ENCODE peak calls at places on chromosomes 16 and 17, in ten cellular contexts. S is IMR-90, G is lung, X is ascending aorta, Q is fibroblast of the aortic adventitia, N is progenitor cell of endocrine pancreas, B is AG10803, O is type B pancreatic cell, A is cardiac muscle cell, H is GM13976. U is an unnamed sample.

GRCh38 chr16:50547340-50547865 is 793 bp upstream of the NKD1 start:
- DNase-seq in S (no peak), G (no peak), X (peak), Q (no peak), N (peak), B (no peak), O (no peak), A (peak), H (peak), U (peak)

GRCh38 chr17:49585422-49586027 is 9.9 kb downstream of the NXPH3 start:
- DNase-seq in S (no peak), G (no peak), X (no peak), Q (no peak), N (no peak), B (no peak), O (peak), A (no peak), H (no peak), U (no peak)

GRCh38 chr17:560379-560935 is 154.2 kb downstream of the VPS53 start:
- DNase-seq in S (peak), G (no peak), X (no peak), Q (peak), N (no peak), B (no peak), O (no peak), A (peak), H (peak), U (no peak)

GRCh38 chr16:67528222-67528869 is at the start of gene RIPOR1:
- DNase-seq in S (no peak), G (no peak), X (peak), Q (no peak), N (peak), B (peak), O (peak), A (peak), H (peak), U (peak)

GRCh38 chr17:6027342-6028024 is 42.7 kb upstream of the WSCD1 start:
- DNase-seq in S (no peak), G (no peak), X (no peak), Q (no peak), N (no peak), B (no peak), O (no peak), A (no peak), H (no peak), U (no peak)

GRCh38 chr17:44214896-44215295 is 4.6 kb downstream of the UBTF start:
- DNase-seq in S (no peak), G (no peak), X (no peak), Q (no peak), N (no peak), B (no peak), O (no peak), A (no peak), H (no peak), U (no peak)

GRCh38 chr17:72705905-72706395 is 386.5 kb downstream of the SLC39A11 start:
- DNase-seq in S (no peak), G (no peak), X (no peak), Q (no peak), N (no peak), B (no peak), O (no peak), A (no peak), H (peak), U (no peak)

GRCh38 chr16:58411736-58412614 is 19.7 kb downstream of the GINS3 start:
- DNase-seq in S (no peak), G (no peak), X (no peak), Q (no peak), N (no peak), B (no peak), O (no peak), A (no peak), H (no peak), U (no peak)

GRCh38 chr16:10367616-10368188 is 18.2 kb upstream of the ATF7IP2 start:
- DNase-seq in S (no peak), G (no peak), X (no peak), Q (no peak), N (no peak), B (no peak), O (no peak), A (no peak), H (no peak), U (no peak)

GRCh38 chr17:81419333-81419885 is 24.2 kb downstream of the BAHCC1 start:
- DNase-seq in S (peak), G (peak), X (peak), Q (peak), N (no peak), B (peak), O (no peak), A (peak), H (no peak), U (no peak)

GRCh38 chr16:28168991-28169554 is 42.7 kb downstream of the XPO6 start:
- DNase-seq in S (no peak), G (no peak), X (no peak), Q (no peak), N (no peak), B (no peak), O (no peak), A (no peak), H (no peak), U (peak)

GRCh38 chr16:9437115-9437514 is 345.7 kb downstream of the HAPSTR1 start:
- DNase-seq in S (no peak), G (no peak), X (no peak), Q (no peak), N (no peak), B (peak), O (no peak), A (no peak), H (no peak), U (no peak)

GRCh38 chr16:58628845-58629680 is 563 bp downstream of the CNOT1 start:
- DNase-seq in S (peak), G (peak), X (peak), Q (peak), N (peak), B (peak), O (no peak), A (peak), H (peak), U (peak)

GRCh38 chr16:785563-786535 is 2.3 kb downstream of the RPUSD1 start:
- DNase-seq in S (peak), G (peak), X (no peak), Q (peak), N (peak), B (peak), O (peak), A (peak), H (peak), U (peak)

GRCh38 chr16:8826278-8826879 is 28.7 kb downstream of the PMM2 start:
- DNase-seq in S (no peak), G (no peak), X (no peak), Q (no peak), N (no peak), B (no peak), O (no peak), A (no peak), H (no peak), U (no peak)

GRCh38 chr16:29900888-29901606 is 759 bp downstream of the ASPHD1 start:
- DNase-seq in S (no peak), G (no peak), X (no peak), Q (peak), N (no peak), B (peak), O (no peak), A (no peak), H (no peak), U (no peak)

GRCh38 chr17:28570716-28571254 is 539 bp downstream of the PIGS start:
- DNase-seq in S (no peak), G (no peak), X (no peak), Q (no peak), N (no peak), B (no peak), O (no peak), A (no peak), H (peak), U (peak)

GRCh38 chr17:3916013-3916696 is at the start of gene P2RX1:
- DNase-seq in S (no peak), G (no peak), X (no peak), Q (peak), N (no peak), B (no peak), O (no peak), A (peak), H (no peak), U (peak)

GRCh38 chr17:44899074-44899782 is at the start of gene EFTUD2:
- DNase-seq in S (peak), G (peak), X (peak), Q (peak), N (peak), B (peak), O (peak), A (peak), H (peak), U (peak)

GRCh38 chr16:49373504-49373903 is at the start of gene C16orf78:
- DNase-seq in S (no peak), G (no peak), X (no peak), Q (no peak), N (no peak), B (no peak), O (no peak), A (no peak), H (no peak), U (no peak)

GRCh38 chr17:17466511-17466910 is 10.3 kb upstream of the MED9 start:
- DNase-seq in S (no peak), G (no peak), X (no peak), Q (no peak), N (no peak), B (no peak), O (no peak), A (no peak), H (no peak), U (no peak)

GRCh38 chr17:81383504-81384421 is 11.5 kb upstream of the BAHCC1 start:
- DNase-seq in S (no peak), G (no peak), X (no peak), Q (no peak), N (no peak), B (no peak), O (no peak), A (no peak), H (no peak), U (no peak)

GRCh38 chr16:87303431-87303930 is 13.7 kb downstream of the C16orf95 start:
- DNase-seq in S (peak), G (no peak), X (no peak), Q (no peak), N (no peak), B (no peak), O (no peak), A (no peak), H (no peak), U (no peak)

DNA sequence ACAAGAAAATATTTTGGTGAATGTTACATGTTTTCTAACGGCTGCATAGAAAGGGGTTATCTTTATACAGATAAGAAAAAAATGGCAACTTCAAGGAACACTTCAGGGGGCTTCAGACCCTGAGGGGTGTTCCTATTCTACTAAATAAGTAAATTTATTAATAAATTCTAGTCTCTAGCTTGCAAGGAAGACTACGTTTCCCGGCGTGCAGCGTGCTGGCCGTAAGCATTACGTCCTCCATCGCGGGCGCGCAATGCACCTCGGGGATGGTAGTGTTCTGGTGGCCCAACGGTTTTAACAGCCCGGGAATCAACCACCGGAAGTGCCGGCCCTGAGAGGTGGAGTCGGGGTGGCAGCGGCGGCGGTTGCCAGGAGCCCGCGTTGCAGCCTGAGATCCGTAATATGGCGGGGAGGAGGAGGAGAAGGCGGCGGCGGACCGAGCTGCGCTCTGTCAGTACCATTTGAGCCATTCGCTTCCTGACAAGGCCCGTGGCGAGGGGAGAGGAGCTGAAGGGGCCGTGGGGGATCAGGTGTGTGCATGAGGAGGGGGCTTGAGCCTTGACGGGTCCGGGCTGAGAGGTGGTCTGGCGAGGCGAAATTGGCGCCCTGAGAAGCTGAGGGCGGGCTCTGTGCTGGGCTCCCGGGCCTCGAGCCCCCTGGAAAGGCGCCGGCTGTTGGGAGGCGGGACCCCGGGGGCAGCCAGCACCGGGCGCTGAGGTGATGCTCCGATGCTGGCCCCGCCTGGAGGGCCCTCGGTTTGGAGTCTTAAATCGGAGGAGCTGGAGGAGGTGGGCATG is at the start of gene CCP110:
- DNase-seq in S (peak), G (peak), X (peak), Q (peak), N (peak), B (peak), O (peak), A (peak), H (peak), U (peak)
- TF ChIP-seq CTCF in S (no peak), G (no peak), X (no peak), Q (no peak), N (no peak), B (no peak), O (no peak), A (no peak), H (no peak), U (no peak)

GRCh38 chr17:79023886-79024771 is at the start of gene C1QTNF1:
- DNase-seq in S (peak), G (no peak), X (peak), Q (peak), N (peak), B (no peak), O (no peak), A (peak), H (peak), U (peak)
- TF ChIP-seq CTCF in S (peak), G (no peak), X (peak), Q (peak), N (peak), B (no peak), O (peak), A (peak), H (no peak), U (peak)

GRCh38 chr16:89700649-89701424 is 668 bp downstream of the SPATA2L start:
- DNase-seq in S (peak), G (no peak), X (no peak), Q (no peak), N (no peak), B (no peak), O (no peak), A (peak), H (peak), U (peak)

GRCh38 chr16:89700100-89700648 is 1.3 kb downstream of the SPATA2L start:
- DNase-seq in S (peak), G (peak), X (peak), Q (peak), N (peak), B (peak), O (peak), A (peak), H (peak), U (peak)

GRCh38 chr16:89704281-89704680 is 2.8 kb upstream of the SPATA2L start:
- DNase-seq in S (no peak), G (no peak), X (no peak), Q (no peak), N (no peak), B (no peak), O (no peak), A (no peak), H (no peak), U (no peak)

GRCh38 chr16:89705006-89705405 is 3.5 kb upstream of the SPATA2L start:
- DNase-seq in S (no peak), G (no peak), X (no peak), Q (no peak), N (no peak), B (no peak), O (no peak), A (no peak), H (no peak), U (no peak)

GRCh38 chr16:89701425-89702406 is at the start of gene SPATA2L:
- DNase-seq in S (peak), G (peak), X (peak), Q (peak), N (peak), B (peak), O (peak), A (peak), H (peak), U (peak)
- TF ChIP-seq CTCF in S (peak), G (no peak), X (no peak), Q (peak), N (peak), B (no peak), O (peak), A (no peak), H (peak), U (peak)

GRCh38 chr17:42798383-42799380 is at the start of the genes CNTD1 and COA3:
- DNase-seq in S (peak), G (peak), X (peak), Q (peak), N (peak), B (peak), O (peak), A (peak), H (peak), U (peak)
- TF ChIP-seq CTCF in S (peak), G (no peak), X (no peak), Q (no peak), N (peak), B (peak), O (peak), A (no peak), H (no peak), U (no peak)

GRCh38 chr16:85056211-85056748 is 28.7 kb downstream of the KIAA0513 start:
- DNase-seq in S (peak), G (no peak), X (no peak), Q (peak), N (no peak), B (peak), O (no peak), A (peak), H (no peak), U (no peak)
- TF ChIP-seq CTCF in S (peak), G (no peak), X (peak), Q (peak), N (no peak), B (peak), O (peak), A (peak), H (peak), U (no peak)

DNA sequence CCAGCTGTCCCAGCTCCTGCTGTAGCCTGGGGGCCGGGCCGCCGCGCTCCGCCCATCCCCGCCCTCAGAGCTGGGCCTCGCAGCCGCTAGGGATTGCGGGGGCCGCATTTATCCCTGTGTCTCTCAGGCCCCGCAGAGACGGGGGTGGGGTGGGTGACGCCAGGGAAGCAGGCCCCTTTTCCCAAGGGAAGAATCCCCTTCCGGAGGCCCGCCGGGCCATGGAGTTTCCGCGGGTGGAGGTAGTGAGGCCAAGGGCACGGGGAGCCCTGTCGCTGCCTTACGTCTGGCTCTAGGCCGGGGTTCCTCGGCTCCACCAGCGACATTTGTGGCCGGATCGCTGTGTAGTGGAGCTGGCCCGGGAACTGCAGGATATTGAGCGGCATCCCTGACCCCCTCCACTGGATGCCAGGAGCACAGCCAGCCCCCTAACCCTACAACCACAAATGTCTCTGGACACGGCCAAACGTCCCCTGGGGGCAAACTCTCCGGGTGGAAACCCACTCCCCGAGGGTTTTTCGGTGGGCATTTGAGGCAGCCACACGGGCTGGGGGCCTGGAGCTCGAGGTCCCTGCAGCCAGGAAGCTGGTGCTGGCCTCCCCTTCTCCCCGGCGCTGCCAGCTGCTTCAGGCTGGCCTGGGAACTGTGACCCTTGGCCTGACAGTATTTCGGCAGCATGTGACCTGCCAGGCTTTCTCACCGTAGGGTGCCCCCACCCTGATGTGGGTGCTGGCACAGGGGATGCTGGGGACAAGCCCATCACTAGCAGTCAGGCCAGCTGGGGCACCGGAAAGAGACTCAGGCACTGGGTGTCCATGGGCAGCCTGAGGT is 12.0 kb upstream of the CD300A start:
- DNase-seq in S (peak), G (no peak), X (peak), Q (peak), N (no peak), B (peak), O (peak), A (peak), H (peak), U (peak)
- TF ChIP-seq CTCF in S (no peak), G (no peak), X (no peak), Q (peak), N (peak), B (no peak), O (peak), A (no peak), H (no peak), U (no peak)

DNA sequence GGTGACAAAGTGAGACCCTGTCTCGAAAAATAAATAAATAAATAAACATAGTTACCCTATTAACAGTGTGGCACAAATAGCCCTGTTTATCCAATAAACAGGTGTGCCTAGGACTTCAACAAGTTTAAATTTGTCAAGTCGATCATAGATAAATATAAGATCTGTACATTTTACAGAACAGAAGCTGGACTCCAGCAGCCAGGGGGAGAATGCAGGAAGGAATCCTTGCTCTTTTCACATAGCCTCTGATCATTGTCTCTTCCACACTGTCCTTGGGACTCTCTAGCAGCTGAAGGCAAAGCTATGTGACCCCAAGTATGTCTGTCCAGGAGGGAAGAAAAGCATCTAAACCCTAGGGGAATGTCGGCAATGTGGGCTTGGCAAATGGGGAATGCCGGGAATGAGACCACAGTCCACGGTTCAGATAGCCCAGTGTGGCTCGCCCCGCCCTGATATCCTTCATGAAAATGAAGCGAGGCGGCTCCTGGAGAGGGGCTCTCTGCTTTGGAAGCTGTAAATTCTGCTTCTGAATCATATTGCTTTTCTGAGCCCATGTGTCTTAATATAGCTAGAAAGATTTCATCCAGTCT is 24.8 kb upstream of the GRB2 start:
- DNase-seq in S (peak), G (no peak), X (no peak), Q (peak), N (peak), B (peak), O (no peak), A (peak), H (no peak), U (no peak)
- TF ChIP-seq CTCF in S (no peak), G (no peak), X (no peak), Q (no peak), N (no peak), B (no peak), O (no peak), A (no peak), H (no peak), U (no peak)

GRCh38 chr17:31015639-31016038 is 44.8 kb downstream of the RNF135 start:
- DNase-seq in S (no peak), G (no peak), X (no peak), Q (no peak), N (no peak), B (no peak), O (no peak), A (no peak), H (no peak), U (no peak)
- TF ChIP-seq CTCF in S (no peak), G (no peak), X (no peak), Q (no peak), N (no peak), B (no peak), O (no peak), A (no peak), H (peak), U (no peak)

U was measured in activated CD8-positive, alpha-beta T cell treated with anti-CD3 and anti-CD28 coated beads for 36 hours.